ENCODE peak calls at places on chromosomes 4 and X, in six cellular contexts. S is spleen; E is SJCRH30; C is AG04450; P is WERI-Rb-1; Z is CD8-positive, alpha-beta T cell. H is an unnamed sample. For H3K27me3, the result is how much of the 10 kb centered on the place peaks cover.

GRCh38 chr4:113880240-113881028 is 99.0 kb downstream of the ARSJ start:
- DNase-seq in S (no peak), E (no peak), C (no peak), P (no peak), Z (no peak), H (no peak)

GRCh38 chrX:108304210-108304609 is 134.0 kb downstream of the COL4A6 start:
- DNase-seq in S (no peak), E (peak), C (no peak), P (no peak), Z (no peak), H (no peak)

GRCh38 chr4:83819582-83819981 is 283.7 kb downstream of the GPAT3 start:
- DNase-seq in S (no peak), E (no peak), C (no peak), P (no peak), Z (no peak), H (no peak)

GRCh38 chr4:153485374-153485773 is 19.2 kb downstream of the TMEM131L start:
- DNase-seq in S (no peak), E (no peak), C (no peak), P (no peak), Z (no peak), H (no peak)

GRCh38 chr4:156322592-156322991 is 368.9 kb upstream of the CTSO start:
- DNase-seq in S (no peak), E (no peak), C (peak), P (no peak), Z (no peak), H (no peak)

GRCh38 chr4:168694669-168695068 is 197.8 kb downstream of the PALLD start:
- DNase-seq in S (no peak), E (peak), C (no peak), P (no peak), Z (no peak), H (peak)

GRCh38 chr4:46124773-46125172 is 919 bp upstream of the GABRG1 start:
- DNase-seq in S (no peak), E (peak), C (no peak), P (no peak), Z (no peak), H (no peak)

GRCh38 chr4:53221832-53222480 is 143.9 kb downstream of the SCFD2 start:
- DNase-seq in S (no peak), E (no peak), C (no peak), P (no peak), Z (no peak), H (no peak)

GRCh38 chr4:77582151-77582550 is 23.5 kb upstream of the CXCL13 start:
- DNase-seq in S (no peak), E (no peak), C (no peak), P (no peak), Z (no peak), H (no peak)

GRCh38 chrX:12947545-12948235 is 27.2 kb upstream of the TMSB4X start:
- DNase-seq in S (no peak), E (no peak), C (no peak), P (no peak), Z (no peak), H (no peak)

GRCh38 chr4:82638479-82638878 is 76.7 kb upstream of the TMEM150C start:
- DNase-seq in S (no peak), E (no peak), C (no peak), P (no peak), Z (no peak), H (no peak)

GRCh38 chr4:176376032-176376614 is 56.4 kb downstream of the SPCS3 start:
- DNase-seq in S (no peak), E (peak), C (no peak), P (no peak), Z (no peak), H (no peak)

GRCh38 chr4:105998210-105998609 is 102.9 kb downstream of the NPNT start:
- DNase-seq in S (no peak), E (peak), C (no peak), P (no peak), Z (no peak), H (no peak)

GRCh38 chr4:148633720-148634119 is 191.5 kb upstream of the NR3C2 start:
- DNase-seq in S (no peak), E (no peak), C (no peak), P (no peak), Z (no peak), H (no peak)

GRCh38 chrX:44997888-44998287 is 124.9 kb downstream of the KDM6A start:
- DNase-seq in S (no peak), E (no peak), C (no peak), P (no peak), Z (no peak), H (no peak)

GRCh38 chr4:185018834-185019450 is 652 bp downstream of the HELT start:
- DNase-seq in S (no peak), E (no peak), C (no peak), P (no peak), Z (no peak), H (no peak)
- H3K27me3 ChIP-seq in S (half or more), E (under half), C (half or more), P (under half), Z (under half), H (half or more)

DNA sequence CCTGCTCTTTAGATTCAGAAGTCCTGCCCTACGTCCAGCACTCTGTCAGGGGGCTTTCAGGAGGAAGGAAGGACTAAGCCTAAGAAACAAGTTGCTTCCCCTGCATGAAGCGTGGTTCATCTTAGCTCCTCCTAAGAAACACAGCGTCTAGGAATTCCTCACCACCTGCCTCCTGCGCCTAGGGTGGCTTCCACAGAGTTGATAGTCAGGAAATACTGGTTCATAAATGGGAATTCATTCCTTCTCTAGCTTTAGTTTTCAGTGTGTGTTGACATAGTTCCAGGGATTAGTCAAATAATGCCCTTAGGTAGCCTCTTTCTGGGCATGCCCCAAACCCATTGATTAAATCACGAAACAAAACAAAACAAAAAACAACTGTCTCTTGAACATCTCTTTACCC is 1.7 kb upstream of the MXRA5 start:
- DNase-seq in S (no peak), E (no peak), C (no peak), P (no peak), Z (no peak), H (no peak)
- H3K27me3 ChIP-seq in S (under half), E (under half), C (under half), P (under half), Z (under half), H (under half)

GRCh38 chr4:89290727-89291126 is 16.9 kb downstream of the GPRIN3 start:
- DNase-seq in S (no peak), E (no peak), C (no peak), P (peak), Z (no peak), H (no peak)
- H3K27me3 ChIP-seq in S (under half), E (under half), C (under half), P (under half), Z (under half), H (under half)

GRCh38 chr4:73869130-73870055 is at the start of gene CXCL1:
- DNase-seq in S (peak), E (peak), C (no peak), P (peak), Z (no peak), H (peak)

GRCh38 chr4:73868206-73869129 is 725 bp upstream of the CXCL1 start:
- DNase-seq in S (no peak), E (no peak), C (no peak), P (peak), Z (no peak), H (peak)

GRCh38 chr4:73866236-73866635 is 3.0 kb upstream of the CXCL1 start:
- DNase-seq in S (no peak), E (no peak), C (no peak), P (no peak), Z (no peak), H (no peak)

GRCh38 chr4:73865697-73866096 is 3.5 kb upstream of the CXCL1 start:
- DNase-seq in S (no peak), E (no peak), C (no peak), P (no peak), Z (no peak), H (no peak)

DNA sequence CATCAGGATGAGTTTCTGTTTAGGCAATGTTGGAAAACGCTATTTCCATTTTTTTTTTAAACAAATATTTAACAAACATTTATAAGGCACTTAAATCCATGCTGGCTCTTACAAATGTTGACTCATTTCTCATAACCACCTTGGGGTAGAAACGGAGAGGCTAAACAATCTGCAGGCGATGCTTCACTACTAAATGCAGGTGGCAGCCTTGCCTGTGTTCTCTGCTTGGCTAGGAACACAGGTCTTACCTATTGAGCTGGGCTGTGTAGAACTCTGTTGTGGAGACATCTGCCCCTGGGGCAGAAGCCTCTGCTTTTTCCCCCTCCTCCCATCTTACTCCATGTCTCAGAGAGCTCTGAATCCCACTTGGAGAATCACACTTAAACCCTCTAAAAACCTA is 1.4 kb upstream of the CXCL1 start:
- DNase-seq in S (no peak), E (no peak), C (no peak), P (peak), Z (no peak), H (no peak)
- H3K27me3 ChIP-seq in S (under half), E (under half), C (under half), P (under half), Z (under half), H (under half)

GRCh38 chrX:152635941-152636340 is 1.8 kb upstream of the GABRQ start:
- DNase-seq in S (no peak), E (peak), C (peak), P (peak), Z (no peak), H (peak)

GRCh38 chrX:152638443-152638904 is 779 bp downstream of the GABRQ start:
- DNase-seq in S (no peak), E (no peak), C (no peak), P (no peak), Z (no peak), H (no peak)

GRCh38 chrX:152637649-152638442 is at the start of gene GABRQ:
- DNase-seq in S (no peak), E (peak), C (no peak), P (peak), Z (no peak), H (peak)

GRCh38 chrX:152632445-152633097 is 5.1 kb upstream of the GABRQ start:
- DNase-seq in S (no peak), E (peak), C (peak), P (peak), Z (peak), H (peak)
- H3K27me3 ChIP-seq in S (under half), E (under half), C (under half), P (half or more), Z (under half), H (under half)

GRCh38 chrX:87728024-87728423 is 210.4 kb downstream of the KLHL4 start:
- DNase-seq in S (no peak), E (no peak), C (no peak), P (no peak), Z (no peak), H (no peak)

GRCh38 chrX:87728459-87728858 is 210.9 kb downstream of the KLHL4 start:
- DNase-seq in S (no peak), E (no peak), C (no peak), P (no peak), Z (no peak), H (no peak)

GRCh38 chrX:87732133-87732532 is 214.5 kb downstream of the KLHL4 start:
- DNase-seq in S (no peak), E (no peak), C (no peak), P (no peak), Z (no peak), H (no peak)

GRCh38 chrX:87727615-87728014 is 210.0 kb downstream of the KLHL4 start:
- DNase-seq in S (no peak), E (no peak), C (no peak), P (no peak), Z (no peak), H (no peak)
- H3K27me3 ChIP-seq in S (under half), E (under half), C (under half), P (under half), Z (under half), H (under half)

GRCh38 chr4:6198768-6199343 is 1.5 kb downstream of the JAKMIP1 start:
- DNase-seq in S (peak), E (no peak), C (no peak), P (peak), Z (no peak), H (no peak)

GRCh38 chr4:6200922-6201362 is 593 bp upstream of the JAKMIP1 start:
- DNase-seq in S (no peak), E (no peak), C (no peak), P (no peak), Z (no peak), H (no peak)

GRCh38 chr4:6199344-6199921 is 916 bp downstream of the JAKMIP1 start:
- DNase-seq in S (no peak), E (no peak), C (no peak), P (no peak), Z (no peak), H (no peak)

GRCh38 chr4:6201580-6202091 is 1.3 kb upstream of the JAKMIP1 start:
- DNase-seq in S (no peak), E (no peak), C (no peak), P (no peak), Z (no peak), H (no peak)

DNA sequence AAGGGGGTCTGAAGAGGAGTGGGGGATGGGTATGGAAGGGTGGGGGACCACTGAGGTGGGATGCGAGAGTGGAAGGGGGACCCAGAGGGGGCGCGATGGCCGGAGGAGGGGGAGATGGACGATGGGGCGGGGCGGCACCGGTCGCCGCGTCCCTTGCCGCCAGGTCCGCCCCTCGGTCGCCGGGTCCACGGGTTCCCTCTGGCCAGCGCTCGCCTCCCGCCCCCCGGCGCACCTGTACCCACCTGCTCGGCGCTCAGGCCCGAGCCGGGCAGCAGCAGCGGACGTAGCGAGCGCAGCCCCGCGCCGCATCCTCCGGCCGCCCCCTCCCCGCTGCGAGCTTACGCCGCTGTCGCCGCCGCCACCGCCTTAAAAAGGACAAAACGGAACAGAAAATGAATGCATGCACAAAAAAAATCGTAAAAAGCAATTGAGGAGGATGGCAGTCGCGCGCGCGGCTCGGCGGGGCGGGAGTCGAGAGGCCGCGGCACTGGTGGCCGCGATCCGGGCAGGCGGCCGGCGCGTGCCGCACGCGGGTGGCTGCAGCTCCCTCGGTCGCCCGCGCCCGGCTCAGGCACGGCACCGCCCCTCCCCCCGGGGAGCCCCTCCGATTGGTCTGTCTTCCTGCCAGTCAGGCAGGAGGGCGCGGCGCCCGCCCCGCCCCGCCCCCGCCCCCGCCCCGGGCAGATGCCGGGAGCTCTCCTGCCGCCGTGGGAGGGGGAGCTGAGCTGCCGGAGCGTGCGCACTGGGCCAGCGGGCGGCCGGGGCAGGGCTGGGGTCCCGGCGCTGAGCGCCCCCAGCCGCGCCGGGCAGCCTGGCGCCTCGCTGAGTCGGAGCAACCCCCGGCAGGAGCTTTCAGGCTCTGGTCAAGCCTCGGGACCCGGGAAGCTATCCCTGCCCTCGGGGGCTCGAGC is at the start of gene JAKMIP1:
- DNase-seq in S (peak), E (no peak), C (peak), P (peak), Z (peak), H (peak)
- H3K27me3 ChIP-seq in S (under half), E (under half), C (under half), P (under half), Z (under half), H (under half)

DNA sequence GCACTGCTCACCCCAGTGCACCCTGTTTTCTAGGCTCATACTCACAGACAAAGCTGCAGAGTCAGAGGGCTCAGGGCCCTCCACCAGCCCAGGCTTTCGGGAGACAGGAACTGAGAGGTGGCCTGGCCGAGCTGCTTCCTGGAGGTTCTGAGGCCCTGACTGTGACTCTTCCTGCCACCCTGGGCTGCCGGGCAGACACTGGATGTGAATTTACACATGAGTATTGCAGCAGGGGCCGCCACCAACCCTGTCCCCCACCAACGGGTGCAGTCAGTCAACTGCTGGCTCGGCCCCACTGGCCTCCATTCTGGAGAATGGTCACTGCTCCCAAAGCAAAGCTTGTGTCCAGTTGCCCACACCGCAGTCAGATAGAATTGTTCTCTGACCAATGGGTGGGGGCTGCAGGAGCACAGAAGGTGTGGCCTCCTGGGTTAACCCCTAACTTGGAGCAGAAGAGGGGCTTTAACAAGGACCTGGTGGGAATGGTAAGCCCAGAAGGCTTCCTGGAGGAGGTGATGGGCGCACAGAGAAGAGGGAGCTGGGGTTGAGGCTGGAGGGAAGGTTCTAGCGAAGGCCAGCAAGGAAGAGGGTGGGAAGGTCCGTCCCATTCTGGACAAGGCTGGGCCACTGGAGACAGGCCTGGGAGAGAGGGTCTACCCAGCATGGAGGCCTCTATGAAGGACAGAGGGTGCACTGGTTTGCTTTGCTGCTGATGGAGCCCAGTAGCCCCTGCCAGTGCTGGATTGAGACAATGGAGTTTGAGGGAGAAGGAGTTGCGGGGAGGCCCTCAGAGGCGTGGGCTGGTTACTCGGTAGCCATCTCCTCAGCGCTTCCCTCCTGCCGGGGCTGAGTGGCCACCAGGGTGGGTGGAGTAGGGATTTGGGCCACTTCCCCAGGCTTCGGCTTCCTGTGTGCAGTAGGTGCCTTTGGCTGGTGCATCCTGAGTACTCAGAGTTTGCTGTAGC is 135.3 kb downstream of the CPZ start:
- DNase-seq in S (peak), E (no peak), C (no peak), P (no peak), Z (peak), H (no peak)
- H3K27me3 ChIP-seq in S (under half), E (half or more), C (under half), P (under half), Z (under half), H (under half)